ENCODE peak calls at places on chromosomes 3 and 15, in seven cellular contexts. A is G401, Z is fibroblast of lung, L is MM.1S, B is NCI-H2081, E is RWPE1, H is body of pancreas. D is an unnamed sample.

GRCh38 chr3:25293736-25294135 is 134.3 kb upstream of the RARB start:
- DNase-seq in E (peak), H (no peak), L (no peak), Z (no peak), A (no peak), B (no peak), D (no peak)

GRCh38 chr3:31277582-31277981 is 255.1 kb upstream of the STT3B start:
- DNase-seq in B (no peak), E (no peak), A (no peak), H (no peak), L (no peak), Z (no peak), D (no peak)

GRCh38 chr15:62545392-62546227 is 380.5 kb upstream of the C2CD4B start:
- DNase-seq in B (peak), E (no peak), L (no peak), A (peak), H (peak), Z (peak), D (peak)

GRCh38 chr15:73922186-73923151 is 3.8 kb upstream of the LOXL1 start:
- DNase-seq in E (no peak), L (no peak), A (peak), B (no peak), H (no peak), Z (peak), D (no peak)

GRCh38 chr3:146093928-146094327 is 67.1 kb downstream of the PLOD2 start:
- DNase-seq in L (no peak), A (no peak), Z (no peak), H (no peak), B (no peak), E (no peak), D (no peak)

GRCh38 chr3:58180940-58181587 is 29.7 kb downstream of the DNASE1L3 start:
- DNase-seq in E (peak), A (no peak), L (no peak), B (no peak), Z (no peak), H (no peak), D (no peak)

GRCh38 chr3:161423911-161424522 is 52.7 kb upstream of the SPTSSB start:
- DNase-seq in Z (peak), H (no peak), E (peak), A (peak), B (peak), L (peak), D (no peak)

GRCh38 chr3:171157286-171157685 is 130.8 kb upstream of the SLC2A2 start:
- DNase-seq in Z (peak), B (no peak), H (no peak), A (no peak), E (no peak), L (no peak), D (no peak)

GRCh38 chr15:40297356-40297755 is 10.4 kb downstream of the PLCB2 start:
- DNase-seq in L (no peak), Z (no peak), A (no peak), H (no peak), E (no peak), B (no peak), D (no peak)

GRCh38 chr3:50428007-50428633 is 68.8 kb upstream of the TMEM115 start:
- DNase-seq in L (no peak), Z (no peak), E (peak), B (no peak), A (no peak), H (no peak), D (no peak)